ENCODE peak calls at places on chromosomes 13 and 19, in seven cellular contexts. G is left lung, I is mesendoderm, Q is upper lobe of right lung, R is pancreas, D is lung, V is cardiac muscle cell. X is an unnamed sample. For H3K27me3 and H3K4me1, the result is how much of the 10 kb centered on the place peaks cover.

GRCh38 chr13:78420814-78421213 is 182.5 kb downstream of the POU4F1 start:
- DNase-seq in G (no peak), I (no peak), Q (no peak), R (no peak), D (no peak), V (no peak), X (no peak)

GRCh38 chr19:8148410-8149231 is 771 bp downstream of the FBN3 start:
- DNase-seq in G (no peak), I (peak), Q (peak), R (no peak), D (no peak), V (no peak), X (no peak)

GRCh38 chr13:44879452-44880058 is 109.7 kb downstream of the NUFIP1 start:
- DNase-seq in G (no peak), I (peak), Q (no peak), R (peak), D (no peak), V (peak), X (no peak)

GRCh38 chr13:32278456-32278855 is 36.7 kb downstream of the ZAR1L start:
- DNase-seq in G (no peak), I (peak), Q (no peak), R (no peak), D (no peak), V (no peak), X (no peak)

GRCh38 chr19:5154129-5154798 is 185.4 kb downstream of the KDM4B start:
- DNase-seq in G (no peak), I (peak), Q (peak), R (no peak), D (no peak), V (peak), X (peak)

GRCh38 chr13:100566543-100566942 is 22.0 kb downstream of the GGACT start:
- DNase-seq in G (no peak), I (no peak), Q (no peak), R (no peak), D (no peak), V (no peak), X (no peak)

GRCh38 chr13:37109080-37109678 is 3.7 kb upstream of the CSNK1A1L start:
- DNase-seq in G (no peak), I (peak), Q (no peak), R (no peak), D (no peak), V (peak), X (no peak)

GRCh38 chr19:1235625-1236538 is 1.9 kb downstream of the CBARP start:
- DNase-seq in G (no peak), I (no peak), Q (no peak), R (no peak), D (no peak), V (no peak), X (no peak)

GRCh38 chr13:111114362-111115050 is 604 bp upstream of the ARHGEF7 start:
- DNase-seq in G (no peak), I (peak), Q (peak), R (no peak), D (no peak), V (peak), X (peak)

GRCh38 chr13:71030789-71031188 is 836.2 kb downstream of the DACH1 start:
- DNase-seq in G (no peak), I (peak), Q (no peak), R (no peak), D (no peak), V (no peak), X (no peak)

GRCh38 chr13:19605161-19605955 is 28.1 kb upstream of the MPHOSPH8 start:
- DNase-seq in G (no peak), I (no peak), Q (no peak), R (no peak), D (no peak), V (no peak), X (no peak)

GRCh38 chr13:73832203-73832602 is 302.0 kb downstream of the KLF12 start:
- DNase-seq in G (no peak), I (no peak), Q (no peak), R (no peak), D (no peak), V (no peak), X (no peak)

GRCh38 chr19:35833972-35834371 is 18.3 kb downstream of the NPHS1 start:
- DNase-seq in G (no peak), I (no peak), Q (no peak), R (no peak), D (no peak), V (no peak), X (no peak)

GRCh38 chr13:89982406-89983085 is 1364.9 kb upstream of the MIR17HG start:
- DNase-seq in G (no peak), I (no peak), Q (no peak), R (no peak), D (no peak), V (peak), X (no peak)

GRCh38 chr13:29937836-29938235 is 87.4 kb upstream of the UBL3 start:
- DNase-seq in G (no peak), I (no peak), Q (no peak), R (no peak), D (no peak), V (no peak), X (no peak)

GRCh38 chr13:33349314-33349995 is 63.9 kb upstream of the STARD13 start:
- DNase-seq in G (peak), I (peak), Q (no peak), R (peak), D (no peak), V (no peak), X (peak)

GRCh38 chr19:871446-872265 is 12.2 kb downstream of the CFD start:
- DNase-seq in G (no peak), I (peak), Q (no peak), R (no peak), D (no peak), V (peak), X (no peak)

GRCh38 chr13:53821632-53822031 is 793.0 kb downstream of the OLFM4 start:
- DNase-seq in G (no peak), I (no peak), Q (no peak), R (no peak), D (no peak), V (no peak), X (no peak)

GRCh38 chr19:49020931-49021895 is 2.9 kb downstream of the CGB3 start:
- DNase-seq in G (no peak), I (no peak), Q (no peak), R (no peak), D (no peak), V (no peak), X (no peak)

GRCh38 chr13:73224708-73225107 is 165.9 kb downstream of the KLF5 start:
- DNase-seq in G (no peak), I (no peak), Q (no peak), R (no peak), D (no peak), V (peak), X (no peak)

GRCh38 chr13:113794764-113795173 is 35.7 kb downstream of the TMEM255B start:
- DNase-seq in G (no peak), I (no peak), Q (peak), R (no peak), D (no peak), V (no peak), X (no peak)
- H3K27me3 ChIP-seq in G (under half), I (under half), Q (under half), R (under half), D (under half), V (under half), X (under half)

GRCh38 chr13:112204376-112204775 is 137.4 kb downstream of the SOX1 start:
- DNase-seq in G (no peak), I (no peak), Q (no peak), R (no peak), D (no peak), V (no peak), X (no peak)

GRCh38 chr13:112204881-112205327 is 138.0 kb downstream of the SOX1 start:
- DNase-seq in G (no peak), I (peak), Q (no peak), R (no peak), D (no peak), V (no peak), X (no peak)

GRCh38 chr13:112202266-112202665 is 135.3 kb downstream of the SOX1 start:
- DNase-seq in G (no peak), I (no peak), Q (no peak), R (no peak), D (no peak), V (no peak), X (no peak)

GRCh38 chr13:112203614-112204013 is 136.7 kb downstream of the SOX1 start:
- DNase-seq in G (no peak), I (no peak), Q (no peak), R (no peak), D (no peak), V (no peak), X (no peak)

GRCh38 chr13:112202966-112203365 is 136.0 kb downstream of the SOX1 start:
- DNase-seq in G (no peak), I (no peak), Q (no peak), R (no peak), D (no peak), V (no peak), X (no peak)
- H3K4me1 ChIP-seq in G (under half), I (under half), Q (under half), R (under half), D (under half), V (under half), X (under half)

GRCh38 chr19:51001495-51001894 is at the start of gene KLK8:
- DNase-seq in G (no peak), I (peak), Q (no peak), R (no peak), D (no peak), V (no peak), X (no peak)

GRCh38 chr19:51002101-51002532 is 713 bp upstream of the KLK8 start:
- DNase-seq in G (no peak), I (no peak), Q (no peak), R (no peak), D (no peak), V (no peak), X (no peak)

GRCh38 chr19:51000426-51000825 is 978 bp downstream of the KLK8 start:
- DNase-seq in G (no peak), I (no peak), Q (no peak), R (no peak), D (no peak), V (no peak), X (no peak)

GRCh38 chr19:51002542-51003311 is 1.3 kb upstream of the KLK8 start:
- DNase-seq in G (no peak), I (peak), Q (no peak), R (no peak), D (no peak), V (peak), X (no peak)

GRCh38 chr19:51000981-51001380 is 423 bp downstream of the KLK8 start:
- DNase-seq in G (no peak), I (peak), Q (no peak), R (no peak), D (no peak), V (no peak), X (no peak)
- H3K27me3 ChIP-seq in G (half or more), I (under half), Q (under half), R (under half), D (under half), V (under half), X (under half)

GRCh38 chr19:39147480-39147879 is 21.9 kb downstream of the PAK4 start:
- DNase-seq in G (no peak), I (no peak), Q (no peak), R (no peak), D (no peak), V (no peak), X (no peak)
- H3K4me1 ChIP-seq in G (under half), I (under half), Q (under half), R (under half), D (under half), V (under half), X (under half)

DNA sequence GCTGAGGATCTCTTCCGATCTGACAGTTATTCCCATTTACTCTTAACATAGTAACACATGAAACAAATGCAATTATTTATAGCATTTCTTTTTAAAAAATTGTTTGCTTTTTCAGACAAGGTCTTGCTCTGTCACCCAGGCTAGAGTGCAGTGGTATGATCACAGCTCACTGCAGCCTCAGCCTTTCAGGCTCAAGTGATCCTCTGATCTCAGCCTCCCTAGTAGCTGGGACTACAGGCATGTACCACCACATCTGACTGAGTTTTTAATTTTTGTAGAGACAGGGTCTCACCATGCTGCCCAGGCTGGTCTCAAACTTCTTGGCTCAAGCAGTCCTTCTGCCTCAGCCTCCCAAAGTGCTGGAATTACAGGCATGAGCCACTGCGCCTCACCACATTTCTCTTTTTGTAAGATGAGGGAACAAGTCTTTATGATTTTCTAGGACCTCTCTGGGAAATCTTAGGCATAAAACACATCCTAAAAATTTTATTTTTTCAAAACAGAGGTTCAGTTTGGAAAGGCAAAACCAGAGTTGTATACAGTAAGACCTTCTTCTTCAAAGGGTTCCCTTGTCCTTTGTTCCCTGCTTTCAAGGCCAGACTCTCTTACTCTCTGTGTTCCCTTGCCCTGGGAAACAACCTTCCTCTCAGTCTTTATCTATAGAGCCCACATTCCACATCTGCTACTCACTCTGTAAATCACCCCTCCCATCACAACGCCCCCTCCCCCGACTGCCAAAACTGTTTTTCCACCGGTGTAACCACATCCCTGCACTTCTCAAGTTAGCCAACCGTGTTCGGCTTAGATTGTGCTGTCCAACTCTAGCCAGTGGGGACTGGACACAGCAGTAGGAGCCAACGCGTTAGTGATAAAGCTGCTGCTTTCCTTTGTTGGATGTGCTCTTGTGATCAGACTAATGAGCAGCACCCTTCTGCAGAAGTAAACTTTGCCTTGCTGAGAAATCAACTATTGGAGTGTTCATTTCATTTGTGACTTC is 56.2 kb downstream of the DHRS12 start:
- DNase-seq in G (no peak), I (no peak), Q (no peak), R (no peak), D (no peak), V (no peak), X (no peak)
- H3K27me3 ChIP-seq in G (under half), I (under half), Q (under half), R (under half), D (under half), V (under half), X (under half)

GRCh38 chr19:14114854-14115253 is 2.7 kb downstream of the PRKACA start:
- DNase-seq in G (peak), I (peak), Q (peak), R (peak), D (peak), V (peak), X (peak)
- H3K4me1 ChIP-seq in G (half or more), I (under half), Q (half or more), R (under half), D (under half), V (under half), X (half or more)

GRCh38 chr19:54420383-54421168 is 5.3 kb downstream of the TTYH1 start:
- DNase-seq in G (no peak), I (peak), Q (no peak), R (peak), D (no peak), V (peak), X (no peak)

GRCh38 chr19:54418030-54418929 is 3.0 kb downstream of the TTYH1 start:
- DNase-seq in G (no peak), I (peak), Q (no peak), R (no peak), D (no peak), V (peak), X (no peak)

GRCh38 chr19:54421169-54421516 is 5.9 kb downstream of the TTYH1 start:
- DNase-seq in G (no peak), I (no peak), Q (no peak), R (no peak), D (no peak), V (no peak), X (no peak)

GRCh38 chr19:54420068-54420382 is 4.8 kb downstream of the TTYH1 start:
- DNase-seq in G (no peak), I (no peak), Q (no peak), R (no peak), D (no peak), V (no peak), X (no peak)

GRCh38 chr19:54418930-54419800 is 3.9 kb downstream of the TTYH1 start:
- DNase-seq in G (no peak), I (no peak), Q (no peak), R (no peak), D (no peak), V (no peak), X (no peak)
- H3K27me3 ChIP-seq in G (half or more), I (under half), Q (half or more), R (under half), D (under half), V (half or more), X (under half)

GRCh38 chr19:11339254-11340098 is at the start of gene RAB3D:
- DNase-seq in G (peak), I (peak), Q (peak), R (peak), D (peak), V (peak), X (peak)
- H3K4me1 ChIP-seq in G (under half), I (under half), Q (under half), R (under half), D (under half), V (under half), X (under half)